ENCODE peak calls at places on chromosomes 7 and 10, in five cellular contexts. V is esophagus squamous epithelium, X is heart left ventricle, J is ovary, E is stomach. F is an unnamed sample.

GRCh38 chr7:916291-916941 is 38.1 kb downstream of the ADAP1 start:
- DNase-seq in V (no peak), X (no peak), J (no peak), E (no peak), F (no peak)

GRCh38 chr7:142319970-142320369 is 62.1 kb upstream of the PRSS58 start:
- DNase-seq in V (no peak), X (no peak), J (no peak), E (no peak), F (no peak)

GRCh38 chr7:47392241-47392759 is 189.6 kb downstream of the TNS3 start:
- DNase-seq in V (no peak), X (peak), J (peak), E (peak), F (no peak)

GRCh38 chr7:25407932-25408480 is 179.7 kb upstream of the NPVF start:
- DNase-seq in V (no peak), X (no peak), J (no peak), E (no peak), F (no peak)

GRCh38 chr10:96271017-96271815 is at the start of gene BLNK:
- DNase-seq in V (peak), X (peak), J (no peak), E (peak), F (no peak)

GRCh38 chr10:50538473-50539398 is 85.0 kb downstream of the SGMS1 start:
- DNase-seq in V (no peak), X (no peak), J (no peak), E (peak), F (no peak)

GRCh38 chr10:29642996-29643395 is 8.2 kb upstream of the SVIL start:
- DNase-seq in V (no peak), X (peak), J (peak), E (no peak), F (no peak)

GRCh38 chr10:80599424-80599847 is 61.7 kb downstream of the SH2D4B start:
- DNase-seq in V (no peak), X (peak), J (no peak), E (no peak), F (peak)

GRCh38 chr7:51141451-51141971 is 175.1 kb downstream of the COBL start:
- DNase-seq in V (no peak), X (no peak), J (no peak), E (no peak), F (peak)

GRCh38 chr10:71448146-71448545 is 51.4 kb downstream of the CDH23 start:
- DNase-seq in V (no peak), X (no peak), J (no peak), E (no peak), F (no peak)

GRCh38 chr10:33010132-33011037 is 52.4 kb upstream of the ITGB1 start:
- DNase-seq in V (no peak), X (no peak), J (no peak), E (no peak), F (peak)

GRCh38 chr7:50418086-50418515 is 32.0 kb downstream of the FIGNL1 start:
- DNase-seq in V (peak), X (peak), J (peak), E (peak), F (peak)

GRCh38 chr10:119341236-119342016 is 134.1 kb downstream of the GRK5 start:
- DNase-seq in V (no peak), X (no peak), J (peak), E (no peak), F (peak)

GRCh38 chr10:77163670-77164348 is 473.8 kb downstream of the KCNMA1 start:
- DNase-seq in V (no peak), X (no peak), J (peak), E (no peak), F (peak)

GRCh38 chr10:69449841-69450240 is 1.4 kb upstream of the TSPAN15 start:
- DNase-seq in V (no peak), X (peak), J (no peak), E (peak), F (peak)

GRCh38 chr10:122230222-122230621 is 40.9 kb upstream of the BTBD16 start:
- DNase-seq in V (no peak), X (no peak), J (no peak), E (no peak), F (no peak)

GRCh38 chr10:68543004-68543918 is 15.9 kb upstream of the SLC25A16 start:
- DNase-seq in V (no peak), X (no peak), J (no peak), E (no peak), F (peak)

GRCh38 chr7:100427762-100428198 is 723 bp downstream of the ZCWPW1 start:
- DNase-seq in V (no peak), X (no peak), J (no peak), E (no peak), F (no peak)

GRCh38 chr7:100429637-100430449 is at the start of gene MEPCE:
- DNase-seq in V (peak), X (peak), J (peak), E (peak), F (peak)

GRCh38 chr7:100426516-100426915 is 2.0 kb downstream of the ZCWPW1 start:
- DNase-seq in V (no peak), X (no peak), J (no peak), E (no peak), F (no peak)

GRCh38 chr7:100428967-100429636 is 529 bp upstream of the MEPCE start:
- DNase-seq in V (peak), X (peak), J (peak), E (peak), F (peak)

GRCh38 chr7:100428199-100428966 is at the start of gene ZCWPW1:
- DNase-seq in V (peak), X (peak), J (peak), E (peak), F (peak)
- TF ChIP-seq POLR2A in V (peak), X (peak), J (peak), E (peak), F (peak)

DNA sequence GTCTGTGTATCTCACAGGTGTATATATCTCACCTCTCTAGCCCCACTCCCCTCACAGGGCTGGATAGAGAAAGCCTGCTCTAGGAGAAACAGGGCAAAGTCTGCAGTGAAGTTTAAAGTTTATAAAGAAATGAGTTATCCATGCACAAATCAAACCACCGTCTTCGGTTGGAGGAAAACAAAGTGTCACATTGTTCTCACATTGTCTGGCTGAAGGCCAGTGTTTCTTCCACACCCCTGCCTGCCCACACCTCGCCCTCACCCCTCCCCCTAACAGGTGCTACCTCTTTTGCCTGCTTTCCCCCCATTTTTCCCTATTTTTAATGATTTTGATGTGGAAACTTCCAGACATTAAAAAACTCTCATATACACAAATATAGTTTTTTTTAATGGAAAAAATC is 25.8 kb downstream of the AQP1 start:
- DNase-seq in V (no peak), X (no peak), J (no peak), E (no peak), F (no peak)
- TF ChIP-seq POLR2A in V (no peak), X (no peak), J (no peak), E (no peak), F (no peak)

GRCh38 chr7:130932667-130933432 is 198.8 kb upstream of the KLF14 start:
- DNase-seq in V (no peak), X (no peak), J (no peak), E (no peak), F (no peak)

GRCh38 chr7:130932088-130932487 is 198.1 kb upstream of the KLF14 start:
- DNase-seq in V (no peak), X (no peak), J (no peak), E (no peak), F (no peak)

GRCh38 chr7:130935564-130936157 is 201.7 kb upstream of the KLF14 start:
- DNase-seq in V (no peak), X (no peak), J (no peak), E (no peak), F (no peak)

GRCh38 chr7:130936202-130936931 is 202.4 kb upstream of the KLF14 start:
- DNase-seq in V (no peak), X (no peak), J (no peak), E (no peak), F (no peak)

DNA sequence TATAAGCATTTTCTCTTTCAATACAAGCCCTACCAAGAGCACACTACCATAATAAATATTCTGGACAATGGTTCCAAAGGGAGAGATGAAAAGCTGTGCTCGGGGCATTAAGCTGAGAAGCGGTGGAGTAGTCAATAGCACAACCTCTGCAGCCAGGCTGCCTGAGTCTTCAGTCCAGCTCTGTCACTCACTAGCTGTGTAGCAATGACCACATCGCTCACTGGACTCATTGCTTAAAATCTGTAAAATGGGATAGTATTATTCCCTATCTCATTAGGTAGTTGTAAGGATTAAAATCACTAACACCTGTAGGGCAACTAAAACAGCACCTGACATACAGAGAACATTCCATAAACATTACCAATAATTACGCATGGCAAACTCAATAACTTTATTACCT is 199.9 kb upstream of the KLF14 start:
- DNase-seq in V (no peak), X (no peak), J (no peak), E (no peak), F (no peak)
- TF ChIP-seq POLR2A in V (no peak), X (no peak), J (no peak), E (no peak), F (no peak)

DNA sequence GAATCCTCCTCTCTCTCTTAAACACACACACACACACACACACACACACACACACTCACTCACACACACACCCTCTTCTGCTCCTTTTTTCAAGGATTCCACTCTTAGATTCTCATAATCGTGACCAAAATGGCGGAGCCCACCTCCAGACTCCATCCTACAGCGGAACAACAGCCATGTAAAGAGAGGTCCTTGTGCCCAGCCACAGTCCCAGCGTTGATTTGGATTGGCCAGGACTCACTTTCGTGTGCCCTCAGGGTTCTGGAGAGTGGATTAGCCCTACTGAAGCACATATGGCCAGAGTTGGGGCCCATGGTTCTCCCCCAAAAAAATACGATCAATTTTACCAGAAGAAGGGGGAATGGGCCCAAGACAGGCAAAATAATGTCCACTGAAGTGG is 90.2 kb upstream of the SMNDC1 start:
- DNase-seq in V (no peak), X (no peak), J (no peak), E (no peak), F (no peak)
- TF ChIP-seq POLR2A in V (no peak), X (no peak), J (no peak), E (no peak), F (no peak)

GRCh38 chr7:151009340-151010001 is 14.8 kb downstream of the ATG9B start:
- DNase-seq in V (no peak), X (no peak), J (no peak), E (no peak), F (no peak)
- TF ChIP-seq POLR2A in V (no peak), X (no peak), J (no peak), E (no peak), F (no peak)

DNA sequence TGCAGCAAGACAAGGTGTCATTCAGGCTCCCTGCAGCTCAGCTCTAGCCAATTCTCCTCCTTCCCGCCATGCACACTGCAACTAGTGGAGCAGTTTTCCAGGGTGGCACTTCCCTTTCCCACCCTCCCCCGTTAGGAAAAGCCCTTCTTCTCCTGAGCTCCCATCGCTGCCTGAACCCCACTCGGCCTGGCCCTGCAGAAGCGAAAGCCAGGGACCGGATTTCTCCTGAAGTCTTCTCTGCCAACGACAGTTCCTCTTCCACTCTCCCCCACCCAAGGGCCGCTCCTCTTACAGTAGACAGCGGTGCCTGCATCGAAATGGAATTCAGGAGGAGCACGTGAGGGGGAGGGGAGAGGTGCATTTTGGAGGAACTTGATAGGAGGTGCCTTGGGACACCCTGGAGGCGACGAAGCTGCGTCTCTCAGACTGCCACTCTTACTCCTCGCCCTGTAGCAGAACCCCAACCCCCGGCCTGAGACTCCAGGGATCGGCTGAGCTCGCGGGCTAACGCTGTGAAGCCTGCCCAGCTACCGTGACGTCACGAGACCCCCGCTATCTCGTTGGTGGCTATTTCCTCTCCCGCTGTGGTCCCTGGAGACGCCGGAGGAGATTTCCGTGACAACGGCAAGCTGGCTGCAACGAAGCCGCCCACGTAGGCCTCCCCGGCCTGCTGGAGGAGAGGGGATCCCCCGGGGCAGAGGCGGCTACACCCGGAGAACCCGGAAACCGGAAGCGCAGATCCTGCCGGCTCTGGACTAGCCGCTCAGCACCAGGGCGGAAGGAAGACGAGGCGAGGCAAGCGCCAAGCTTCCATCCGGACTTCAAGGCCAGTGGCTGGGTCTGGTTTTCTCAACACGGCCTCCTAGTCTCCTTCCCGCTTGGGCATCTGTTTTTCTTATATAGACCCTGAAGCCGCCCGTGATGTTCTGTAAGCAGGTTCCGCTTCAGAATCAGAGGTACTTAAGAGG is 109.7 kb downstream of the RALA start:
- DNase-seq in V (peak), X (peak), J (peak), E (peak), F (peak)
- TF ChIP-seq POLR2A in V (no peak), X (peak), J (peak), E (no peak), F (peak)

GRCh38 chr7:2019693-2020511 is 212.8 kb downstream of the MAD1L1 start:
- DNase-seq in V (peak), X (peak), J (no peak), E (no peak), F (peak)
- TF ChIP-seq POLR2A in V (no peak), X (no peak), J (no peak), E (no peak), F (peak)

DNA sequence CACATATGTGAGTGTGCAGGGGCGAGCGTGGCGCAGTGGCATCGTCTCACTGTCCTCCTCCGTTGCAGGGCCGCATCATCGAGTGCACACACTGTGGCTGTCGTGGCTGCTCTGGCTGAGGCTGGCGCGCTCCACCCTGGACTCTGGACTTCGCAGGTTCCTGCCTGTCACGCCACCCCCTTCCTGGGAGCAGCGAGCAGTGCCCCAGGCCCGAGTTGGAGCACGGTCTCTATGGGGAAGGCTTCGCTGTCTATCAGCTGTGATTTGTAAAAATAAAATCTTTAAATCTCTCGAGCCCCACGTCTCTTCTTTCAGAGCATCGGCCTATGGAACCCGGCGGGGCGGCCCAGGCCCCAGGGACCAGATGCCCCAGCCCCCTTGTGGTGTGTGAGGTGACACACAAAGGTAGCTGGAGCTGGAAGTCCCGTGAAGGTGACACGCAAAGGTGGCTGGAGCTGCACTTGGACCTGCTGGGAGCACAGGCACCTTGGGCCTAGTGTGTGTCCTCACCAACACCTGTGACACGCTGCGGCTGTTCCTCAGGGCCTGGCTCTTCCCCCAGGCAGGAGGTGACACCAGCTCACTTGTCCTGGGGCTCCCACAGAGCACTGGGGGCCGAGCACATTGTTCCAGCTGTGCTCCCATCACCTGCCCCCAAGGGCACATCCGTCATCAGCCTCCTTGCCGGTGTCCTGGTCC is 10.7 kb downstream of the BUD31 start:
- DNase-seq in V (no peak), X (no peak), J (no peak), E (no peak), F (no peak)
- TF ChIP-seq POLR2A in V (no peak), X (no peak), J (no peak), E (no peak), F (no peak)

F was measured in H54.